ENCODE peak calls at places on chromosomes 4 and X, in six cellular contexts. H, D, O, J, N and P are unnamed samples.

GRCh38 chr4:176300036-176300435 is 19.7 kb upstream of the SPCS3 start:
- DNase-seq in O (no peak), N (no peak), J (no peak), H (no peak), D (no peak), P (no peak)

GRCh38 chrX:10387011-10387410 is 230.2 kb downstream of the CLCN4 start:
- DNase-seq in N (peak; percentile 37), O (no peak), J (no peak), D (no peak), H (no peak), P (peak; percentile 10)

GRCh38 chrX:46601283-46601682 is 27.7 kb downstream of the CHST7 start:
- DNase-seq in O (no peak), D (no peak), H (no peak), N (peak; percentile 84), J (no peak), P (no peak)

GRCh38 chr4:41290486-41290885 is 33.8 kb downstream of the UCHL1 start:
- DNase-seq in O (no peak), H (no peak), N (no peak), J (no peak), D (no peak), P (no peak)

GRCh38 chr4:106676173-106676921 is 307.8 kb upstream of the GIMD1 start:
- DNase-seq in O (no peak), J (no peak), H (no peak), D (no peak), N (peak; percentile 49), P (no peak)

GRCh38 chr4:183094393-183095198 is 4.5 kb upstream of the WWC2 start:
- DNase-seq in D (no peak), H (no peak), O (no peak), J (no peak), N (no peak), P (no peak)

GRCh38 chr4:3324093-3324815 is 31.4 kb downstream of the RGS12 start:
- DNase-seq in D (no peak), O (no peak), J (peak; percentile 80), H (peak; percentile 55), N (no peak), P (no peak)

GRCh38 chr4:2787230-2788100 is 5.4 kb upstream of the SH3BP2 start:
- DNase-seq in H (no peak), N (no peak), O (no peak), J (no peak), D (peak; percentile 21), P (no peak)

GRCh38 chr4:83691998-83692397 is 156.1 kb downstream of the GPAT3 start:
- DNase-seq in H (no peak), O (no peak), J (no peak), D (no peak), N (no peak), P (no peak)

GRCh38 chrX:118637997-118638396 is 89.4 kb upstream of the IL13RA1 start:
- DNase-seq in N (peak; percentile 9), O (no peak), D (no peak), H (no peak), J (no peak), P (no peak)

GRCh38 chr4:187993827-187994226 is 1.7 kb upstream of the ZFP42 start:
- DNase-seq in O (no peak), J (peak; percentile 86), D (no peak), H (no peak), N (peak; percentile 6), P (peak; percentile 5)

GRCh38 chrX:107565005-107565404 is 63.3 kb upstream of the PRPS1 start:
- DNase-seq in H (no peak), D (no peak), O (no peak), N (no peak), J (no peak), P (no peak)

GRCh38 chr4:78907638-78908037 is 31.6 kb downstream of the PAQR3 start:
- DNase-seq in N (no peak), H (no peak), O (no peak), D (no peak), J (no peak), P (no peak)

GRCh38 chr4:88613417-88613875 is 21.2 kb downstream of the HERC3 start:
- DNase-seq in D (no peak), H (no peak), O (no peak), N (no peak), J (no peak), P (no peak)

GRCh38 chrX:19758536-19758935 is 128.9 kb downstream of the SH3KBP1 start:
- DNase-seq in N (no peak), J (no peak), D (no peak), H (no peak), O (no peak), P (peak; percentile 4)

GRCh38 chr4:166941629-166942028 is 292.7 kb downstream of the SPOCK3 start:
- DNase-seq in J (no peak), N (no peak), D (no peak), H (no peak), O (no peak), P (peak; percentile 90)

GRCh38 chr4:25484243-25484721 is 107.2 kb downstream of the ANAPC4 start:
- DNase-seq in J (no peak), N (no peak), D (no peak), O (no peak), H (no peak), P (no peak)

GRCh38 chr4:130478406-130478805 is 1382.5 kb downstream of the C4orf33 start:
- DNase-seq in O (no peak), H (no peak), N (peak; percentile 65), J (no peak), D (no peak), P (no peak)

GRCh38 chr4:28451346-28451745 is 1590.7 kb downstream of the STIM2 start:
- DNase-seq in H (no peak), O (no peak), N (no peak), J (no peak), D (no peak), P (no peak)

GRCh38 chrX:153412746-153413720 is 1.8 kb downstream of the ZFP92 start:
- DNase-seq in J (no peak), D (no peak), O (no peak), N (peak; percentile 2), H (no peak), P (no peak)

GRCh38 chr4:169723207-169723606 is 34.5 kb downstream of the HPF1 start:
- DNase-seq in N (peak; percentile 40), D (no peak), H (no peak), O (no peak), J (no peak), P (no peak)

GRCh38 chr4:95141376-95141775 is 383.6 kb downstream of the BMPR1B start:
- DNase-seq in J (no peak), O (no peak), D (no peak), N (no peak), H (no peak), P (no peak)

GRCh38 chrX:130196453-130196852 is 24.7 kb downstream of the RAB33A start:
- DNase-seq in H (no peak), D (no peak), N (no peak), O (no peak), J (no peak), P (no peak)

GRCh38 chr4:183178201-183178600 is 79.1 kb downstream of the WWC2 start:
- DNase-seq in J (no peak), O (no peak), H (no peak), D (no peak), N (no peak), P (no peak)

GRCh38 chrX:71612256-71612655 is 6.1 kb downstream of the CXCR3 start:
- DNase-seq in O (no peak), D (no peak), N (no peak), J (no peak), H (no peak), P (no peak)

DNA sequence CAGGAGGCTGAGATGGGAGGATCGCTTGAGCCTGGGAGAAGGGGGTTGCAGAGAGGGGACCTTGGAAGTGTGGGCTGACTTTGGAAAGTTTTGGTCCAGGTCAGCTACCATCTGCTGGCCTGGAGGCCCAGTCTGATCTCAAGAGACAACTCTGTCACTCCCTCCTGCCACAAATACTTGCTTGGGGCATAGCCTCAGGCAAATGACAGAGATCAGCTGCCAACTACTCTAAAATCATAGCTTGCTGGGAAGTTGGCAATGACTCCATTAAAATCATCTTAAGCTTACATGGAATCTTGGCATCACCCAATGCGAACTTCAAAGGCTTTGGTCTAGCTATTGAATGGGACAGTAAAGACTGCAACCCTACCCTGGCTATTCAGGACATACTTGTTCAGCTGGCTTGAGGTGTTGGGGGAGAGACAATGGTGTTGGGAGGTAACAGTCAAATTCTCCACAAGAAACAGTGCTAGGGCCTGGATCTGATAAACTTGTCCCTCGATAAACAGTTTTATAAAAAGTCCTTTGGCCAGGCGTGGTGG is 7.0 kb upstream of the USO1 start:
- DNase-seq in H (no peak), N (no peak), O (no peak), D (no peak), J (peak; percentile 27), P (no peak)
- H3K4me3 ChIP-seq in H (no peak overlapping the region), N (no peak overlapping the region), O (no peak overlapping the region), D (no peak overlapping the region), J (no peak overlapping the region), P (no peak overlapping the region)

GRCh38 chr4:19317377-19317776 is 934.3 kb upstream of the SLIT2 start:
- DNase-seq in D (no peak), J (no peak), O (no peak), N (no peak), H (no peak), P (no peak)
- H3K9me3 ChIP-seq in D (no peaks in the 10 kb centered on the region), J (no peaks in the 10 kb centered on the region), O (no peaks in the 10 kb centered on the region), N (no peaks in the 10 kb centered on the region), H (no peaks in the 10 kb centered on the region), P (no peaks in the 10 kb centered on the region)

GRCh38 chr4:70628444-70628843 is at the start of gene ENAM:
- DNase-seq in J (no peak), O (no peak), H (no peak), D (no peak), N (no peak), P (no peak)

GRCh38 chr4:70630162-70630561 is 1.6 kb downstream of the ENAM start:
- DNase-seq in J (no peak), O (no peak), N (no peak), D (no peak), H (no peak), P (no peak)

GRCh38 chr4:70629469-70630090 is 1.0 kb downstream of the ENAM start:
- DNase-seq in N (no peak), J (no peak), O (no peak), H (no peak), D (no peak), P (no peak)

GRCh38 chr4:70634482-70634881 is 5.9 kb downstream of the ENAM start:
- DNase-seq in O (no peak), J (no peak), D (no peak), H (no peak), N (no peak), P (no peak)

GRCh38 chr4:70632028-70632427 is 3.5 kb downstream of the ENAM start:
- DNase-seq in D (no peak), N (peak; percentile 39), O (no peak), J (no peak), H (no peak), P (no peak)
- H3K4me3 ChIP-seq in D (no peak overlapping the region), N (no peak overlapping the region), O (no peak overlapping the region), J (no peak overlapping the region), H (no peak overlapping the region), P (no peak overlapping the region)

DNA sequence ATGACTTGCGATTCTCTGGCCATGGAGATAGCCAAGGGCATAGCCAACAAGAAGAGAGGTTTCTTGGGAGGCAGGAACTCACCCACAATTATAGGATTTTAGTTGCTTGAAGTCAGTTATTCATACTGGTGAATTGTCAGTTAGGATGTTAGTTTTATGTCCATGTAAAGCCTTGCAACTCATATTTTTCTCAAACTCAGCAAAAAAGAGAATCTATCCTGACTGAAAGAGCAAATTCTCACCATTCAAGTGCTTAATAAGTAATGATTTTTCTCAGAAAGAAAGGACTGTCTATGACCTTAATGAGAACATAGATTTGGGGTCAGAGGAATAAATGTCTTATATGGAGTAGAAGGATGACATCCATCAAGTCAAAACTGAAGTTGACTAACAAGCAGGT is 934.5 kb downstream of the STPG2 start:
- DNase-seq in H (no peak), D (no peak), O (no peak), J (no peak), N (no peak), P (no peak)
- H3K9me3 ChIP-seq in H (no peaks in the 10 kb centered on the region), D (no peaks in the 10 kb centered on the region), O (no peaks in the 10 kb centered on the region), J (no peaks in the 10 kb centered on the region), N (no peaks in the 10 kb centered on the region), P (no peaks in the 10 kb centered on the region)

GRCh38 chr4:15010038-15010585 is 7.8 kb downstream of the CPEB2 start:
- DNase-seq in O (no peak), N (no peak), D (no peak), H (no peak), J (no peak), P (no peak)
- H3K4me3 ChIP-seq in O (no peak overlapping the region), N (no peak overlapping the region), D (no peak overlapping the region), H (no peak overlapping the region), J (no peak overlapping the region), P (no peak overlapping the region)